ENCODE peak calls at places on chromosomes 7 and 10, in six cellular contexts. R is GM13977; N is KBM-7; M is SW 1271; I is uterus; T is naive thymus-derived CD8-positive, alpha-beta T cell. E is an unnamed sample.

GRCh38 chr7:48087349-48087748 is 1.7 kb upstream of the UPP1 start:
- DNase-seq in N (no peak), I (no peak), T (no peak), R (no peak), M (no peak), E (no peak)

GRCh38 chr10:113094114-113094486 is 144.1 kb downstream of the TCF7L2 start:
- DNase-seq in M (no peak), R (no peak), N (peak), I (no peak), T (no peak), E (no peak)

GRCh38 chr10:97858001-97858439 is 8.4 kb downstream of the GOLGA7B start:
- DNase-seq in T (no peak), I (no peak), R (no peak), N (peak), M (no peak), E (no peak)

GRCh38 chr7:141356096-141356495 is 195.1 kb upstream of the AGK start:
- DNase-seq in N (no peak), R (no peak), T (no peak), I (no peak), M (no peak), E (no peak)

GRCh38 chr7:7539152-7539551 is 3.5 kb upstream of the COL28A1 start:
- DNase-seq in N (no peak), T (no peak), R (no peak), M (no peak), I (no peak), E (no peak)

GRCh38 chr10:61834519-61834918 is 67.0 kb upstream of the ARID5B start:
- DNase-seq in R (no peak), N (no peak), M (no peak), I (no peak), T (no peak), E (no peak)

GRCh38 chr7:122626785-122627184 is 72.1 kb downstream of the RNF133 start:
- DNase-seq in R (no peak), M (no peak), N (no peak), T (no peak), I (no peak), E (no peak)

GRCh38 chr7:27172388-27172774 is 1.7 kb downstream of the HOXA10 start:
- DNase-seq in R (no peak), M (no peak), I (no peak), N (peak), T (no peak), E (no peak)

GRCh38 chr7:1137517-1138167 is 22.4 kb downstream of the ZFAND2A start:
- DNase-seq in M (no peak), T (no peak), N (peak), I (no peak), R (no peak), E (no peak)

GRCh38 chr10:24240001-24240751 is 31.2 kb downstream of the KIAA1217 start:
- DNase-seq in N (no peak), M (no peak), T (no peak), R (no peak), I (no peak), E (no peak)

GRCh38 chr7:159191236-159191635 is 46.6 kb upstream of the VIPR2 start:
- DNase-seq in T (no peak), M (no peak), I (no peak), N (no peak), R (no peak), E (no peak)

GRCh38 chr7:20786421-20786778 is 286 bp downstream of the SP8 start:
- DNase-seq in T (no peak), N (no peak), M (no peak), I (no peak), R (no peak), E (no peak)

GRCh38 chr7:45054442-45054841 is 34.3 kb downstream of the NACAD start:
- DNase-seq in R (no peak), M (no peak), I (no peak), N (no peak), T (no peak), E (no peak)

GRCh38 chr7:135733603-135734342 is 5.8 kb upstream of the SLC13A4 start:
- DNase-seq in R (no peak), I (no peak), M (no peak), N (no peak), T (no peak), E (no peak)

GRCh38 chr10:101995451-101996063 is 60.4 kb downstream of the ARMH3 start:
- DNase-seq in T (no peak), M (no peak), R (no peak), N (no peak), I (no peak), E (no peak)

E was measured in Right ventricle myocardium superior.